ENCODE peak calls at places on chromosomes 2 and 18, in seven cellular contexts. L, B, U, C, H, X and P are unnamed samples.
A peak's percentile ranks its signal among the peaks of the same experiment; 100 is the strongest.

GRCh38 chr2:10844083-10844482 is 31.5 kb upstream of the PDIA6 start:
- DNase-seq in U (peak; percentile 38), B (no peak), X (no peak), H (peak; percentile 46), L (peak; percentile 90), C (peak; percentile 93), P (peak; percentile 15)

GRCh38 chr2:48607307-48608014 is 10.2 kb upstream of the GTF2A1L start:
- DNase-seq in U (peak; percentile 22), H (no peak), C (no peak), B (no peak), L (no peak), X (no peak), P (peak; percentile 19)

GRCh38 chr18:36141576-36141975 is 11.9 kb downstream of the ELP2 start:
- DNase-seq in C (no peak), L (no peak), B (no peak), X (no peak), U (no peak), H (no peak), P (no peak)

GRCh38 chr2:117137371-117137770 is 677.1 kb upstream of the DDX18 start:
- DNase-seq in H (no peak), L (no peak), X (no peak), U (no peak), B (no peak), C (no peak), P (no peak)

GRCh38 chr2:64989982-64990614 is 899 bp downstream of the SLC1A4 start:
- DNase-seq in L (peak; percentile 72), B (no peak), X (no peak), C (no peak), H (no peak), U (no peak), P (no peak)

GRCh38 chr2:224039080-224039769 is at the start of gene SERPINE2:
- DNase-seq in H (peak; percentile 61), L (peak; percentile 75), B (no peak), X (peak; percentile 43), C (peak; percentile 16), U (peak; percentile 37), P (peak; percentile 39)

GRCh38 chr2:96801464-96802280 is 14.4 kb upstream of the CNNM3 start:
- DNase-seq in B (no peak), U (no peak), L (no peak), C (no peak), H (no peak), X (no peak), P (no peak)

GRCh38 chr2:85834456-85834855 is 54.3 kb downstream of the ST3GAL5 start:
- DNase-seq in C (no peak), L (no peak), X (no peak), H (no peak), B (no peak), U (no peak), P (no peak)

GRCh38 chr18:63960891-63961290 is 9.0 kb upstream of the SERPINB8 start:
- DNase-seq in U (no peak), C (no peak), L (no peak), B (no peak), H (no peak), X (no peak), P (no peak)

GRCh38 chr2:24400207-24400907 is 40.0 kb upstream of the ITSN2 start:
- DNase-seq in X (no peak), H (no peak), L (peak; percentile 19), U (no peak), B (no peak), C (no peak), P (no peak)

GRCh38 chr2:40401896-40402295 is 50.0 kb downstream of the SLC8A1 start:
- DNase-seq in U (peak; percentile 94), X (peak; percentile 20), H (no peak), B (peak; percentile 28), C (no peak), L (no peak), P (peak; percentile 89)

GRCh38 chr2:143435112-143435511 is 305.9 kb downstream of the ARHGAP15 start:
- DNase-seq in L (no peak), B (no peak), C (no peak), U (peak; percentile 29), H (no peak), X (no peak), P (no peak)

GRCh38 chr2:143434445-143434844 is 305.2 kb downstream of the ARHGAP15 start:
- DNase-seq in L (no peak), C (no peak), U (no peak), X (no peak), H (no peak), B (no peak), P (no peak)

GRCh38 chr2:143431316-143431715 is 302.1 kb downstream of the ARHGAP15 start:
- DNase-seq in X (no peak), C (no peak), U (peak; percentile 73), L (no peak), H (no peak), B (no peak), P (peak; percentile 47)

GRCh38 chr2:143433840-143434239 is 304.6 kb downstream of the ARHGAP15 start:
- DNase-seq in B (no peak), L (no peak), U (no peak), X (no peak), H (no peak), C (no peak), P (no peak)

DNA sequence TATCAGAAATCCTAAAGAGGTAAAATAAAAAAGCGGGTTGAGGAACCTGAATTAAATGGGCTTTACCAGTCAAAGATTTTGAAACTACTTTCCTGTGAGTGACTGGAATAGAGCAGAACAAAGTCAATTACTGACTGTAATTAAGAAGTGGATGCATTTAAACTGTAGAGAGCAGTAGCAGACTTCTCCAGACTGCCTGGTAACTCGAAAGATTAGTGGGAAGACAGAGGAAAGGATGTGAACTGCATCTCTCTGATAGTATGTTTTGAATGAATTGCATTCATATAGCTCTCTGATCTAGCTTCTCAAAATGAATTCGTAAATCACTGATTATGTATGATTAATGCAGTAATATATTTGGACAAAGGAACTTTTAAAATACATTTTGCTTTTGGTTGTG is 303.9 kb downstream of the ARHGAP15 start:
- DNase-seq in U (peak; percentile 18), B (no peak), C (no peak), X (no peak), H (no peak), L (peak; percentile 24), P (peak; percentile 33)
- TF ChIP-seq CTCF in U (peak; percentile 29), B (peak; percentile 1), C (peak; percentile 17), X (no peak), H (no peak), L (peak; percentile 26), P (peak; percentile 38)

DNA sequence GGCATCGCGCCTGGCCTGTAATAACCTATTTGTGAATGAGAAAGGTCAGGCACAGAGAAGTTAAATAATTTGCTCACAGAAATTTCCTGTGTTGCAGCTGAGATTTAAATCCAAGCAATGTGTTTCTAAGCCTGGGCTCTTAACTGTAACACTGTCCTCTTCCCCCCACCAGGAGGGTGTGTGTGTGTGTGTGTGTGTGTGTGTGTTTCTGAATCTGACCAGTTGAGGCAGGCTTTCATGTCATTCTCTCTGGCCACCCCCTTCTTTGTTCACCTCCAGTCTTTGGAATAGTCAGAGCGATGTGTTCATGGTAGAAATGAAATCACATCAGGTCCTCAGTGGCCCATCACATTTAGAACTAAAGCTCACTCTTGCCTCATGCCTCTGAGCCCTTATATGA is 81.2 kb downstream of the NEDD4L start:
- DNase-seq in U (no peak), L (peak; percentile 52), H (no peak), B (no peak), X (no peak), C (no peak), P (no peak)
- TF ChIP-seq CTCF in U (peak; percentile 2), L (peak; percentile 11), H (peak; percentile 18), B (no peak), X (no peak), C (no peak), P (peak; percentile 14)

DNA sequence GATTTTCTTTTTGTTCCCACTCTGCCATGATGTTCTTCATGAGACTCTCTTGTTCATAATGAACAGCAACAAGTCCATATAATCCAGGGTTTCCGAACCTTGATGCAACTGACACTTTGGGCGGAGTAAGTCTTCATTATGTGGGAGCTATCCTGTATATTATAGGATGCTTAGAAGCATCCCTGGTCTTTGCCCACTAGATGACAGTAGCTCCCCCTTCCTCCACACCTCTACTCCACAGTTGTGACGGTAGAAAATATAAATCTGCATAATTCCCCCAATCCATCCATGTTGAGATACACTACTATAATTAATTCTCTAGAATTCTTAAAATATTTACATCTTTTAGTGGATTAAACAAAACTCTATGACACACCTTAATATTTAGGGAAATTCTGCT is 482.2 kb upstream of the CELF4 start:
- DNase-seq in X (no peak), H (no peak), C (no peak), U (no peak), B (no peak), L (peak; percentile 32), P (no peak)
- TF ChIP-seq CTCF in X (no peak), H (no peak), C (no peak), U (no peak), B (no peak), L (peak; percentile 71), P (no peak)

GRCh38 chr2:105919826-105920225 is 175.1 kb downstream of the NCK2 start:
- DNase-seq in C (no peak), H (peak; percentile 20), X (no peak), B (peak; percentile 21), L (peak; percentile 72), U (peak; percentile 62), P (peak; percentile 80)
- TF ChIP-seq CTCF in C (peak; percentile 15), H (peak; percentile 58), X (peak; percentile 34), B (peak; percentile 26), L (peak; percentile 77), U (peak; percentile 40), P (peak; percentile 80)

GRCh38 chr2:54047658-54048057 is 67.8 kb upstream of the ACYP2 start:
- DNase-seq in U (no peak), H (no peak), X (no peak), C (no peak), B (no peak), L (no peak), P (no peak)

GRCh38 chr2:54047076-54047475 is 68.3 kb upstream of the ACYP2 start:
- DNase-seq in X (no peak), L (no peak), C (no peak), U (no peak), H (no peak), B (no peak), P (no peak)

GRCh38 chr2:54050445-54050844 is 65.0 kb upstream of the ACYP2 start:
- DNase-seq in L (no peak), C (no peak), B (no peak), H (no peak), X (no peak), U (no peak), P (no peak)

GRCh38 chr2:54052825-54053718 is 62.3 kb upstream of the ACYP2 start:
- DNase-seq in B (no peak), U (no peak), X (no peak), L (peak; percentile 63), C (no peak), H (no peak), P (peak; percentile 50)

DNA sequence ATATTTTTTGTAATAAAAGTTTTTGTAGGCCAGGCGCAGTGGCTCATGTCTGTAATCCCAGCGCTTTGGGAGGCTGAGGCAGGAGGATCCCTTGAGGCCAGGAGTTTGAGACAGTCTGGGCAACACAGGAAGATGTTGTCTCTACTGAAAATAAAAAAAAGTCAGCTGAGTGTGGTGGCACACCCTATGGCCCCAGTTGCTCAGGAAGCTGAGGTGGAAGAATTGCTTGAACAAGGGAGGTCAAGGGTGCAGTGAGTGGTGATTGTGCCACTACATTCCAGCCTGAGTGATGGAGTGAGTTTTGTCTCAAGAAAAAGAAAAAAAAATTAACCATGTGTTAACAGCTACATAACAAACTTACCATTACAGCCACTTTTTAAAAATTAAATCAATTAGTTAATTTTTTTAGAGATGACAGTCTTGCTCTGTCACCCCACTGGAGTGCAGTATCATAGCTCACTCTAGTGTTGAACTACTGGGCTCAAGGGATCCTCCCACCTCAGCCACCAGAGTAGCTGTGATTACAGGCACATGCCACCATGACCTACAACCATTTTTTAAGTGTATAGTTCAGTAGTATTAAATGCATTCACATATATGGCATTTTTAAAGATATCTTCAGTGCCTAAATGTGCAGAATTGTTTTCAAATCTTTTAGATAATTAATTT is 67.2 kb upstream of the ACYP2 start:
- DNase-seq in H (no peak), L (no peak), X (no peak), U (no peak), B (no peak), C (no peak), P (no peak)
- TF ChIP-seq CTCF in H (no peak), L (peak; percentile 22), X (no peak), U (no peak), B (no peak), C (no peak), P (no peak)